ENCODE peak calls at places on chromosomes 2 and 18, in five cellular contexts. O is IMR-90, D is cardiac muscle cell, E is body of pancreas, G is ascending aorta. V is an unnamed sample.

GRCh38 chr2:10333247-10333613 is 30.5 kb downstream of the HPCAL1 start:
- DNase-seq in O (no peak), D (peak; percentile 18), E (peak; percentile 23), G (no peak), V (no peak)

GRCh38 chr2:202069189-202070050 is 3.6 kb upstream of the KIAA2012 start:
- DNase-seq in O (no peak), D (no peak), E (no peak), G (no peak), V (no peak)

GRCh38 chr2:41907716-41908328 is 140.0 kb upstream of the PKDCC start:
- DNase-seq in O (peak; percentile 16), D (no peak), E (no peak), G (no peak), V (no peak)

GRCh38 chr2:124323321-124323720 is 298.2 kb downstream of the CNTNAP5 start:
- DNase-seq in O (no peak), D (no peak), E (no peak), G (no peak), V (no peak)

GRCh38 chr2:176187306-176188217 is 906 bp upstream of the HOXD1 start:
- DNase-seq in O (no peak), D (no peak), E (no peak), G (no peak), V (no peak)

GRCh38 chr18:58319719-58320118 is 275.7 kb downstream of the NEDD4L start:
- DNase-seq in O (no peak), D (no peak), E (no peak), G (no peak), V (no peak)

GRCh38 chr2:152925540-152926448 is 207.4 kb downstream of the ARL6IP6 start:
- DNase-seq in O (no peak), D (peak; percentile 83), E (peak; percentile 48), G (no peak), V (peak; percentile 49)

GRCh38 chr18:9946831-9947230 is 33.0 kb downstream of the VAPA start:
- DNase-seq in O (peak; percentile 34), D (no peak), E (no peak), G (no peak), V (no peak)

GRCh38 chr2:201779996-201780673 is 598 bp downstream of the ALS2 start:
- DNase-seq in O (no peak), D (no peak), E (no peak), G (no peak), V (no peak)

GRCh38 chr18:71442830-71443229 is 1101.3 kb downstream of the CBLN2 start:
- DNase-seq in O (no peak), D (no peak), E (no peak), G (no peak), V (no peak)

GRCh38 chr2:64165696-64166095 is 21.5 kb upstream of the PELI1 start:
- DNase-seq in O (peak; percentile 84), D (no peak), E (no peak), G (no peak), V (no peak)

GRCh38 chr2:222805591-222806304 is 55.1 kb upstream of the ACSL3 start:
- DNase-seq in O (no peak), D (peak; percentile 32), E (peak; percentile 50), G (no peak), V (peak; percentile 40)

GRCh38 chr2:241255542-241256167 is 59.8 kb downstream of the HDLBP start:
- DNase-seq in O (no peak), D (no peak), E (peak; percentile 48), G (peak; percentile 51), V (no peak)

DNA sequence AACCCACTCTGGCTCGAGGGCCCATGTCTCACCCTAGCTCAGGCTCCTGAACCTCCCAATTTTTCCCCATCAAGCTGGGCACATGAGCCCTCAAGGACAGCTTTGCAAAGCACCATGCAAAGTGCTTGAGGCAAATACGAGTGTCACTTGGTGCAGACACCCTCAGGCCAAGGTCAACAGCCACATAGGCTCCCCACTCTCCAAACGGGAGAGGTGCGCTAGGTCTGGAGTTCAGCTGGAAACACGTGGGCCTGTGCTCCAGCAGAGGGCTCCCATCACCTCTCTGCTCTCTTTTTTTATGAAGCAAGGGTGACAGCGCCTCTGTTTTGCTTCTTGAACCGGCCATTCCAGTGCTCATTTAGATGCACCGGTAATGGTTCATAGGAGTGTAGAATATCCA is 11.9 kb upstream of the ARHGAP25 start:
- DNase-seq in O (no peak), D (no peak), E (no peak), G (no peak), V (no peak)
- TF ChIP-seq CTCF in O (no peak), D (peak; percentile 22), E (no peak), G (no peak), V (no peak)

GRCh38 chr2:101306410-101306809 is 2.1 kb downstream of the RNF149 start:
- DNase-seq in O (no peak), D (no peak), E (peak; percentile 57), G (no peak), V (no peak)
- H3K4me3 ChIP-seq in O (peak overlapping the region; percentile 86), D (peak overlapping the region; percentile 86), E (no peak overlapping the region), G (peak overlapping the region; percentile 95), V (peak overlapping the region; percentile 84)

DNA sequence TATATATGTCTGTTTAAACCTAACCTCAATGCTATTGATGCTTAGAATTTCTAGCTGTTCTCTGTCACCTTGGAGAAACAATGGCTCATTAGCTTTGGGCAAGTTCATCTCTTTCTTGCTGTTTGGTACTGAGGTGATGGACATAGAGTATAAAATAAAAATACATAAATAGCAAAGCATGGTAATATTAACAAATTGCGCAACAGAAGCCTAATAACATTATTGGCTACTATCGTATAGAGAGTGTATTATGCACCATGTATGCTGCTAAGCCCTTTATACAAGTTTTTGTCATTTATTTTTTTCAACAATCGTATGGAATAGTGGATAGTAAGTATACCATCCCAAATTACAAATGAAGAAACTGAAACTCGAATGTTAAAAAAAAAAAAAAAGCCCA is 100.1 kb downstream of the ICOS start:
- DNase-seq in O (no peak), D (no peak), E (no peak), G (no peak), V (no peak)
- H3K9me3 ChIP-seq in O (no peaks in the 10 kb centered on the region), D (no peaks in the 10 kb centered on the region), E (no peaks in the 10 kb centered on the region), G (no peaks in the 10 kb centered on the region), V (no peaks in the 10 kb centered on the region)

GRCh38 chr18:33716061-33716683 is 138.2 kb downstream of the ASXL3 start:
- DNase-seq in O (no peak), D (no peak), E (no peak), G (no peak), V (no peak)
- TF ChIP-seq CTCF in O (no peak), D (no peak), E (no peak), G (no peak), V (no peak)

DNA sequence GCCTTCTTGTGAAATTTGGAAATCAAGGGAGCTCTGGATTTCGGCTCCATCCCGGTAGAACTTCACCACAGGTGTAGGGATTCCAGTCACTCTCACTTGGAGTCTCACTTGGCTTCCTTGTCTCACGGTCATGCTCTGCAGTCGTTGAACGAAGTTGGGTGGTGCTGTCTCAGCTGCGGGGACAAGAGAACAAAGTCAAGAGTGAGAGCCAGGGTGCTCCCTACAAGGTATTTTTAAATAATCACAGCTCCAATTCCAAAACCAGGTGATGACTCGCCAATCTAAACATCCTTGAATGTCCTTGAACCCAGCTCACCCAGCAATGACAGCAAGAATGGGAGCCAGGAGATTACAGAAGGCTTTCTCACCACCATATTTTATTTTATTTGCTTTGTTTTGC is 6.7 kb downstream of the TTN start:
- DNase-seq in O (no peak), D (no peak), E (no peak), G (no peak), V (no peak)
- H3K4me3 ChIP-seq in O (no peak overlapping the region), D (peak overlapping the region; percentile 2), E (no peak overlapping the region), G (no peak overlapping the region), V (no peak overlapping the region)